ENCODE peak calls at places on chromosomes 6 and 20, in four cellular contexts. F, J, L and D are unnamed samples.

GRCh38 chr20:3922223-3922982 is 33.2 kb downstream of the PANK2 start:
- DNase-seq in F (no peak), J (no peak), L (no peak), D (no peak)

GRCh38 chr6:16205377-16206144 is 32.8 kb upstream of the GMPR start:
- DNase-seq in F (no peak), J (no peak), L (no peak), D (peak)

GRCh38 chr20:51377132-51377531 is 165.4 kb downstream of the NFATC2 start:
- DNase-seq in F (no peak), J (no peak), L (no peak), D (no peak)

GRCh38 chr6:47301441-47301840 is 8.3 kb downstream of the TNFRSF21 start:
- DNase-seq in F (no peak), J (no peak), L (no peak), D (no peak)

GRCh38 chr6:168133186-168133585 is 54.2 kb upstream of the FRMD1 start:
- DNase-seq in F (no peak), J (no peak), L (no peak), D (no peak)

GRCh38 chr20:62043131-62043914 is 22.4 kb downstream of the TAF4 start:
- DNase-seq in F (no peak), J (peak), L (no peak), D (no peak)

GRCh38 chr6:157224957-157225574 is 98.3 kb downstream of the TMEM242 start:
- DNase-seq in F (no peak), J (no peak), L (no peak), D (no peak)

GRCh38 chr20:19701449-19701848 is 56.6 kb upstream of the RIN2 start:
- DNase-seq in F (no peak), J (no peak), L (no peak), D (no peak)

GRCh38 chr6:14930366-14930989 is 315.4 kb upstream of the JARID2 start:
- DNase-seq in F (no peak), J (no peak), L (no peak), D (no peak)

GRCh38 chr6:168546173-168546572 is 105.2 kb downstream of the SMOC2 start:
- DNase-seq in F (no peak), J (no peak), L (no peak), D (no peak)

GRCh38 chr6:44940367-44940766 is 387.8 kb upstream of the RUNX2 start:
- DNase-seq in F (no peak), J (peak), L (no peak), D (no peak)

GRCh38 chr20:37380864-37381579 is 35.1 kb downstream of the SRC start:
- DNase-seq in F (no peak), J (no peak), L (no peak), D (no peak)

GRCh38 chr6:2193931-2194330 is 51.5 kb downstream of the GMDS start:
- DNase-seq in F (no peak), J (no peak), L (no peak), D (no peak)

GRCh38 chr6:142011156-142011555 is 121.6 kb upstream of the GJE1 start:
- DNase-seq in F (no peak), J (no peak), L (no peak), D (no peak)

GRCh38 chr6:73580247-73581149 is 59.7 kb upstream of the EEF1A1 start:
- DNase-seq in F (peak), J (peak), L (peak), D (peak)

GRCh38 chr6:116127771-116128493 is 2.0 kb upstream of the COL10A1 start:
- DNase-seq in F (no peak), J (peak), L (no peak), D (no peak)

GRCh38 chr6:62262283-62262682 is 23.7 kb downstream of the KHDRBS2 start:
- DNase-seq in F (no peak), J (no peak), L (no peak), D (no peak)

GRCh38 chr6:117397536-117398227 is 28.1 kb downstream of the ROS1 start:
- DNase-seq in F (no peak), J (no peak), L (no peak), D (no peak)

GRCh38 chr20:4068708-4069107 is 53.4 kb upstream of the RNF24 start:
- DNase-seq in F (no peak), J (no peak), L (peak), D (no peak)

GRCh38 chr6:163813979-163814493 is 399.5 kb downstream of the QKI start:
- DNase-seq in F (no peak), J (no peak), L (no peak), D (no peak)

GRCh38 chr6:11968241-11968806 is 43.8 kb upstream of the HIVEP1 start:
- DNase-seq in F (no peak), J (no peak), L (peak), D (no peak)

GRCh38 chr20:45153756-45154155 is 20.9 kb upstream of the PI3 start:
- DNase-seq in F (no peak), J (no peak), L (no peak), D (no peak)

GRCh38 chr6:139757766-139758655 is 383.6 kb upstream of the CITED2 start:
- DNase-seq in F (no peak), J (no peak), L (no peak), D (no peak)
- TF ChIP-seq ELF4 in F (no peak), J (no peak), L (no peak), D (no peak)

GRCh38 chr6:112308476-112308875 is 38.7 kb upstream of the RFPL4B start:
- DNase-seq in F (no peak), J (no peak), L (no peak), D (no peak)

GRCh38 chr6:112309244-112309643 is 37.9 kb upstream of the RFPL4B start:
- DNase-seq in F (no peak), J (no peak), L (no peak), D (no peak)

GRCh38 chr6:112310439-112311154 is 36.5 kb upstream of the RFPL4B start:
- DNase-seq in F (no peak), J (no peak), L (no peak), D (no peak)

GRCh38 chr6:112307707-112308106 is 39.4 kb upstream of the RFPL4B start:
- DNase-seq in F (no peak), J (no peak), L (no peak), D (no peak)

DNA sequence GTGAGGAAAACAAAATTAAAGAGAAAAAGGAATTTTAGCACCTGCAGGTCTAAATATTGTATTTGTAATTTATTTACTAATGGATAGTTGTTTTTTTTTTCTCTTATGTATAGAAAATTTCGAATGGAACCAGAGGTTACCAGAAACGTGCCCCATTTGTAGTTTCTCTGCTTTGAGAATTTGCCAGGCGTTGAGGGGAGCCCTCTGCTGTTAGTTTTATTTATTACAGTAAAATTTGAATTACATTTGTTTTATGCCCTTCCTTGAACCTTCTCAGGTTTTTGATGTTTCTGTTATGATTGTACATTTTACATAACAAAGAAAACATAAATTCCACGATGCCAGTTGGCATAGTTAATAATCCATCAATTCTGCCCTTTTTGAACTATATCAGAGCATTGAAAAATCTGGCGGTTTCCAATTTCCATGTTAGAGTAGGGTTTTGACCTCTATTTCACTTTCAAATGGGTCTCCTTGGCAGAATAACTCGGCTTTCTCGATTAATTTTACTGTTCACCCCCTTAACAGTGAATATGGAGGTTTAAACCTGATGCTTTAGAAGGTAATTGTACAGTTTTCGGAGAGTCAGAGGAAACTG is 35.1 kb upstream of the RFPL4B start:
- DNase-seq in F (no peak), J (peak), L (peak), D (peak)
- TF ChIP-seq ELF4 in F (no peak), J (no peak), L (no peak), D (no peak)

GRCh38 chr6:24936641-24937317 is 1.0 kb upstream of the RIPOR2 start:
- DNase-seq in F (no peak), J (no peak), L (no peak), D (no peak)
- TF ChIP-seq ELF4 in F (no peak), J (no peak), L (no peak), D (no peak)

GRCh38 chr6:136550330-136551071 is at the start of gene MAP7:
- DNase-seq in F (peak), J (no peak), L (peak), D (peak)
- TF ChIP-seq ELF4 in F (no peak), J (no peak), L (no peak), D (no peak)

GRCh38 chr20:48877299-48877698 is 44.2 kb upstream of the ARFGEF2 start:
- DNase-seq in F (no peak), J (no peak), L (no peak), D (no peak)

GRCh38 chr20:48875233-48875913 is 46.1 kb upstream of the ARFGEF2 start:
- DNase-seq in F (no peak), J (no peak), L (no peak), D (no peak)

GRCh38 chr20:48878849-48879248 is 42.7 kb upstream of the ARFGEF2 start:
- DNase-seq in F (no peak), J (no peak), L (no peak), D (no peak)

GRCh38 chr20:48879609-48880008 is 41.9 kb upstream of the ARFGEF2 start:
- DNase-seq in F (no peak), J (no peak), L (no peak), D (no peak)

DNA sequence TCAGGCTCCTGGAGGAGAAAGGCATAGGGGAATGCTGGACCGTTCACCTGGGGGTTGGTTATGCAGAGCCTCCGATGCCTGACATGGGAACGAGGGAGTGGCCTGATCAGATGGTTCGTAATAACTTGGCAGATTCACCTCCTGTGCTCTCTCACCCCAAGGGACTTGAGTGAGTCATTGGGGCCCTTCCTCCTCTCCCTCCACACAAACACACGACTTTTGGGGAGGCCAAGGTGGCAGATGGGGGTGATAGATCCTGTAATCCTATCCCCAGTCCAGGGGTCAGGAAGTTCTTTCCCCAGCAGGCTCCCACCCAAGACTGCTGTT is 45.6 kb upstream of the ARFGEF2 start:
- DNase-seq in F (no peak), J (no peak), L (peak), D (no peak)
- TF ChIP-seq ELF4 in F (no peak), J (no peak), L (no peak), D (no peak)

DNA sequence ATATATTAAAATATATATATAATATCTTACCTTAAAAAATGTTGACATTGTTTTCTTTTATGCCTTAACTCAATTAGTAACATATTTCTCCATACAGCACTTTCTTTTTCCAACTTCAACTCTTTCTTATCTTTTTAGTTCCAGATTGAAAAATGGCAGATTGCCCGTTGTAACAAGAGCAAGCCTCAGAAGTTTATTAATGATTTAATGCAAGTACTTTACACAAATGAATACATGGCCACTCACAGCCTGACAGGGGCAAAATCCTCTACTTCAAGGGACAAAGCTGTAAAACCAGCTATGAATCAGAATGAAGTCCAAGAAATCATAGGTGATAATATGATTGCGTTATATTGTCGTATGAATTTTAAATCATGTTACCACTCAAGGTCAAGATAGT is 29.4 kb upstream of the KIAA1586 start:
- DNase-seq in F (no peak), J (no peak), L (no peak), D (no peak)
- TF ChIP-seq ELF4 in F (no peak), J (no peak), L (no peak), D (no peak)

DNA sequence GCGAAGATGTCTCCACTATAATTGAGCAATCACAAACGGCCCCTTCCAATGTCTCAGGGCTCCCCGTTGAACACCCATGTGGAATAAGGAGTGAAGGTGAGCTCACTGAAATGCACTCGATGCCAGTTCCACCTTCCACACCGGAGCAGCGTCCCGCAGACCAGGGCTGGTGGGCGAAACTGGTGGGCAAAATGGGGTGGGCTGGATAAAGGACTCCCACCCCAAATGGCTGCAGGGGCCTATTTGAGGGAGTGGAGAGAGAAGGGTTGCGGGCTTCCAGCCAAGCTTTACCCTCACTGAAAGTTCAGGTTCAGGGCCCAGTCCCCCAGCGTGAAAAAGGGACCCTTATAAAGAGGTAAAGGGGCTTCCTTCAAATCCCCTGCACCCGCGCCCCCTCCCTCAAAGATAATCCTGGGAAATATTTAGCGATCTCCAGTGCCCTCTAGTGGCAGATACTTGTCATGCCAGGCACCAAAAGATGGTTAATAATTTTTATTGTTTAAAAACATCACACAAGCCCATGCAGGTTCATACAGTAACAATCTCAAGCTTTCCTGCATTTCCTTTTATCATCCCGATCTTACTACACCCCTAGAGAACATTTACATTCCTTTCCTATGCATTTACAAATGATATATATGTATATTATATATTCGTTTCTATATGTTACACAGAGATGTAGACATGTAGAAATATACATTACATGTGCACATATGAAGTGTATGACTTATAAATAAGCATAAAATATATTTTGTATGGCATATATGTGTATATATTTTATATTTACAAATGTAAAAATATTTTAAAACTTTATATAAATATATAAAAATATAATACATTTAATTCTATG is 58.2 kb upstream of the NKX2-2 start:
- DNase-seq in F (peak), J (peak), L (peak), D (peak)
- TF ChIP-seq ELF4 in F (no peak), J (no peak), L (no peak), D (no peak)

GRCh38 chr6:152136449-152136825 is 329.0 kb downstream of the ESR1 start:
- DNase-seq in F (no peak), J (no peak), L (no peak), D (no peak)
- TF ChIP-seq ELF4 in F (no peak), J (no peak), L (no peak), D (no peak)

GRCh38 chr20:46811328-46812084 is 83.1 kb upstream of the EYA2 start:
- DNase-seq in F (peak), J (no peak), L (no peak), D (no peak)
- TF ChIP-seq ELF4 in F (no peak), J (no peak), L (no peak), D (no peak)